ENCODE peak calls at places on chromosomes 4 and X, in four cellular contexts. M is neural progenitor cell, N is SK-N-SH, S is MM.1S. D is an unnamed sample.

GRCh38 chr4:84243685-84244084 is 255.4 kb downstream of the NKX6-1 start:
- DNase-seq in M (no peak), N (no peak), S (no peak), D (no peak)

GRCh38 chr4:95572304-95572991 is 23.7 kb upstream of the UNC5C start:
- DNase-seq in M (no peak), N (no peak), S (no peak), D (peak; percentile 72)

GRCh38 chr4:118948545-118949144 is 60.0 kb downstream of the SYNPO2 start:
- DNase-seq in M (no peak), N (no peak), S (no peak), D (no peak)

GRCh38 chr4:24780936-24781538 is 14.3 kb upstream of the SOD3 start:
- DNase-seq in M (no peak), N (no peak), S (no peak), D (no peak)

GRCh38 chr4:109721033-109721432 is 8.8 kb downstream of the PLA2G12A start:
- DNase-seq in M (no peak), N (no peak), S (no peak), D (peak; percentile 54)

GRCh38 chrX:19388741-19389140 is 45.0 kb downstream of the PDHA1 start:
- DNase-seq in M (no peak), N (no peak), S (no peak), D (no peak)

GRCh38 chrX:30488092-30488491 is 89.5 kb downstream of the TASL start:
- DNase-seq in M (peak; percentile 2), N (no peak), S (peak; percentile 16), D (peak; percentile 43)

GRCh38 chr4:2304877-2305561 is 43.1 kb upstream of the MXD4 start:
- DNase-seq in M (no peak), N (no peak), S (no peak), D (no peak)

GRCh38 chr4:152075253-152075928 is 314.6 kb upstream of the GATB start:
- DNase-seq in M (no peak), N (no peak), S (no peak), D (no peak)

GRCh38 chrX:20320461-20321159 is 53.9 kb upstream of the RPS6KA3 start:
- DNase-seq in M (no peak), N (no peak), S (peak; percentile 21), D (peak; percentile 52)

GRCh38 chrX:66914082-66914481 is 275.2 kb upstream of the EDA2R start:
- DNase-seq in M (peak; percentile 3), N (no peak), S (no peak), D (peak; percentile 4)

GRCh38 chr4:185004562-185005208 is 13.6 kb upstream of the HELT start:
- DNase-seq in M (peak; percentile 69), N (no peak), S (no peak), D (no peak)

GRCh38 chr4:176193898-176194297 is 1.5 kb downstream of the SPATA4 start:
- DNase-seq in M (no peak), N (no peak), S (no peak), D (peak; percentile 84)

DNA sequence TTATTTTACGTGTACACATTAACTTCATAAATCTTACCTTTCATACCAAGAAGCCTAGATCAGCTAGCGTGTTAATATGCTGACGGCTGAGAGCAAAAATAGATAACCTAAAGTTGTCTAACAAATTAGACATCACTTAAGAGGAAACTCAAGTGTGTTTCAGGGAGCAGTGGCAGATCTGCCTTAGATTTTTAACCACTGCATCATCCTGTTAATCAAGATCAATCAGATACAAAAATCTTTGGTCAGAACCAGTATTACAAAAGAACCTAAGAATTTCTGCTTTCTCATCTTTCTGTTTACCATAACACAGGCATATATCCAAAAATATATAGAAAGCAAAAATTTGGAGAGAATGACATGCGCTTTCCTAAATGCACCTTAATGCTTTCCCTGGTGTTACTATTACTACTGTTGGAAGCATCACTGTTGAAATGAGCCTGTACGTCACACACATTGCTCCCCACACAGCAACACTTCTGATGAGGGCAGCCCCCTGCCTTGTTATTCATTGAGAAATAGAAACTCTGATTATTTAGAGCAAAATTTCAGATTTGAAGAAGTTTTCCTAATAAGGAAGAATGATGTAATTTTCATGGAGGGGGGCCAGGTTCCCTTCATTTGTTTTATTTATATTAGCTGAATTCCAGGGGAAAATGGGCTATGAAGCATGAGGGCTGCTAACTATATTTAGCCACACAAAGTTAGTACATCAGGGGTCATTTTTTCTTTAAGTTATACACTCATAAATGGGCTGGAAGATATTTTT is 152.3 kb downstream of the CBR4 start:
- DNase-seq in M (no peak), N (no peak), S (no peak), D (no peak)
- H3K4me1 ChIP-seq in M (peaks cover 8% of the 10 kb centered on the region), N (peaks cover 12% of the 10 kb centered on the region), S (peaks cover 32% of the 10 kb centered on the region), D (no peaks in the 10 kb centered on the region)

DNA sequence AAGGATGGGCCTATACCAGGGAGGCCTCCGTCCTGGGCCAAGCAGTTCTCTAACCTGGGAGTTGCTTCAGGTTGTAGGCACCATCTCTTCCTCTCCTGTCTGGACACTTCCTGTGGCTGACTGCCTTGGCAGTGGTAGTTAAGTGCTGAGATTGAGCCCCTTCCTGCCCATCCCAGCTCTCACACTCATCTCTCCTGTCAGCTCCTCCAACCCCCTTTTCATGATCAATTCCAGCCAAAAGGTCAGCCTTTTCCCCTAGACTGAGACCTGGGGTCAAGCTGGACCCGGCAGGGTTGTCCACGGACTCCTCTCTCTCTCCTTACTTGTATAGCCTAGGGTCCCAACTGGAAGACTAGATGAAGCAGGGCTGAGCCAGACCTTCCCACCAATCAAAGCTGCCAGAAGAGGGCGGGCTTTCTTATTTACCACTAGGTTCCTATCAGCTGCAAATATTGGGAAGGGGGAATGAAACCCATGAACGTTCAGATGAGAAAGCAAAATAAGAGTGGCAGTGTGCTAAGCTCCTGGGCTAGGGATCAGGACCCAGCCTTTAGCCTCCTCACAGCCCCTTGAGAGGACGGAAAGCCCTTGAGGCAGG is 34.5 kb downstream of the KDM5C start:
- DNase-seq in M (peak; percentile 39), N (no peak), S (no peak), D (no peak)
- TF ChIP-seq EZH2phosphoT487 in M (no peak), N (no peak), S (no peak), D (no peak)

GRCh38 chr4:165580379-165580905 is 201.6 kb downstream of the CPE start:
- DNase-seq in M (no peak), N (no peak), S (no peak), D (peak; percentile 76)
- H2AFZ ChIP-seq in M (no peak overlapping the region), N (no peak overlapping the region), S (no peak overlapping the region), D (peak overlapping the region; percentile 60)

GRCh38 chr4:74474345-74475099 is 29.6 kb downstream of the AREG start:
- DNase-seq in M (no peak), N (no peak), S (no peak), D (no peak)
- H3K4me1 ChIP-seq in M (no peaks in the 10 kb centered on the region), N (no peaks in the 10 kb centered on the region), S (no peaks in the 10 kb centered on the region), D (peaks cover 14% of the 10 kb centered on the region)

DNA sequence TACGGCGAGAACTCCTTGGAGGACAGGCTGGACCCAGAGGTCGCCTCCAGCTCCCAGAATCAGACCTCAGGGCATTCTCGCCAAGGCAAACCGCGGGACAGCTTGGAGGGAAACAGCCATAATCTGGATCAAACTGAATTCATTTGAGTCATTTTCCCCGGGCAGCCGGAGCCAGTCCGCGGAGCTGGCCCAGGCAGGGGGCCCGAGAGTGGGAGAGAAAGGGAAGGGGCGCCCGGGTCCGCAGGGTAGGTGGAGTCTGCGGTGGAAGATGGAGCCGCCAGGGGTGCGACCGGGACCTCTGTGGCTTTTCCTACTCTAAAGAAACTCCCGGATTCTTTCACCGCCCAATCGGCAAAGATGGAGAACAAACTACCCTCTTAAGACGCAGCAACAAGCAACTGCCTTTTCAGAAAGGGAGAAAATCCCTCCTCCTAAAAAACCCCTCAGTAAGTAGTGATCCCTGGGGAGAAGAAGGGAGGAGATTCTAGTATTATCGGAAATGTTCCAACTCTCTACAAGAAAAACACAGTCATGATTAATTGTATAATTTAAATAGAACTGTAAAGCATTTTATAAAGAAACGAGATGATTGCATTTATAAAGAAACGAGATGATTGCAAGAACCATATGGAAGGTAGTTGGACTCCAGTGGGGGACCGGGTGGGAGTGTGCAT is 5.1 kb downstream of the NKX3-2 start:
- DNase-seq in M (peak; percentile 56), N (peak; percentile 39), S (no peak), D (no peak)
- TF ChIP-seq EZH2phosphoT487 in M (peak; percentile 22), N (no peak), S (no peak), D (no peak)

DNA sequence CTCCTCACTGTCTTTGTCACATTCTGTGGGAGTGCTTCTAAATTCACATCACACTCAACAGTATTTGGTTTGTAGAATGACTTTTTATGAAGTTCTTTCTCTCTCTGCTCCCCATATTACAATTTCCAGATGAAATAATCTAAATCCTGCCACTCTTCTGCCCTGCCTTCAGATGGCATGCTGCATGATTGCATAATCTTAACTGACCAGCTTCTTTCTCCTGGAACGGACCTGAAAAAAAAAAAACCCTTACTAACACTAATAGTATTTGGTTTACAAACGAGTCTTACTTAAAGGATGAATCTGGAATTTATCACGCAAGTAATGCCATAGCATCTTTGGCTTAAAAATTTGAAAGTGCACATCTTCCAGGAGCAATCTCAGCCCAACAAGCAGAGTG is 272.3 kb downstream of the NAF1 start:
- DNase-seq in M (no peak), N (no peak), S (no peak), D (no peak)
- H2AFZ ChIP-seq in M (no peak overlapping the region), N (no peak overlapping the region), S (no peak overlapping the region), D (no peak overlapping the region)

GRCh38 chr4:94462572-94462971 is 10.8 kb downstream of the PDLIM5 start:
- DNase-seq in M (no peak), N (no peak), S (no peak), D (peak; percentile 52)
- H3K4me1 ChIP-seq in M (peaks cover 27% of the 10 kb centered on the region), N (peaks cover 3% of the 10 kb centered on the region), S (no peaks in the 10 kb centered on the region), D (peaks cover 52% of the 10 kb centered on the region)

DNA sequence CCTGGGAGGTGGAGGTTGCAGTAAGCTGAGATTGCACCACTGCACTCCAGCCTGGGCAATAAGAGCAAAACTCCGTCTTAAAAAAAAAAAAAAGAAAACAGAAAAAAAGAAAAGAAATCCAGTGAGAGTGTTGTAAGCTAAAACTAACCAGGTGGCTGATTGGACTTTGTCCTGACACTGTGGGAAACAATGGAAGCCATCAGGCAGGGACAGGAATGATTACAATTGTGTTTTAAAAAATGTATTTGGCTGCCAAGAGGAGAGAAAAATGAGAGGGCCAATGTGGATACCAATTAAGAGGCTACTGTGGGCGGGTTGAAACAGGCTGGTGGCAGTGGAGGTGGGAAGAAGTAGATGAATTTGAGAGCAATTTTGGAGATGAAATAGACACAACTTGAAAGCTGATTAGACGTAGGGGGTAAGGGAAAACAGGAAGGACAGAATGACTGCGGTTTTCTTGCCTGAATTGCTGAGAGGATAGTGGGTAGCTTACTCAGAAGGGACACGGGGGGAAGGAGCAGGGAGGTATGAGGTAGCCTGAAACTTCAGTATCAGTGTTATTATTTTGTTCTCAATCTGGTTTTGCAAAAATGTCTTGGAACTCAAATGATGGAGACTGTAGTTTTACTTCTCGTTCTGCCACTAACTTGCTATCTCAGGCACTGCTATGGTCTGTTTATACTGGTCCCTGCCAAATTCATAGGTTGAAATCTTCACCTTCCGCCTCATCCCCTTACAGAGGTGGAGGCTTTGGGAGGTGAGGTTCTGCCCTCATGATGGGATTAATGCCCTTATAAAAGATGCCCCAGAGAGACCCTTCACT is 45.6 kb upstream of the CHRNA9 start:
- DNase-seq in M (no peak), N (no peak), S (no peak), D (no peak)
- TF ChIP-seq EZH2phosphoT487 in M (no peak), N (no peak), S (no peak), D (no peak)